ENCODE peak calls at places on chromosomes 3 and 15, in four cellular contexts. U is neural progenitor cell, T is IMR-90, X is K562. P is an unnamed sample. For H3K4me1, the result is how much of the 10 kb centered on the place peaks cover.

GRCh38 chr15:55434989-55435825 is 26.9 kb downstream of the PIERCE2 start:
- DNase-seq in X (peak), T (peak), U (peak), P (peak)

GRCh38 chr3:37256447-37256846 is 82.1 kb upstream of the LRRFIP2 start:
- DNase-seq in X (peak), T (no peak), U (peak), P (no peak)

GRCh38 chr3:42735609-42736008 is 33.0 kb upstream of the HHATL start:
- DNase-seq in U (no peak), X (no peak), T (no peak), P (no peak)

GRCh38 chr15:48090115-48090514 is 30.7 kb upstream of the SLC24A5 start:
- DNase-seq in U (no peak), T (no peak), X (no peak), P (no peak)

GRCh38 chr3:126202281-126203079 is 22.1 kb upstream of the ALDH1L1 start:
- DNase-seq in T (no peak), U (peak), X (no peak), P (no peak)

GRCh38 chr3:182129745-182130144 is 418.0 kb downstream of the SOX2 start:
- DNase-seq in T (no peak), U (peak), X (no peak), P (no peak)

GRCh38 chr3:196399485-196399945 is 32.7 kb downstream of the UBXN7 start:
- DNase-seq in U (no peak), T (peak), X (peak), P (peak)

GRCh38 chr3:10869460-10869859 is 53.4 kb downstream of the SLC6A11 start:
- DNase-seq in X (no peak), U (no peak), T (no peak), P (no peak)

GRCh38 chr3:127461286-127461685 is 129.2 kb downstream of the TPRA1 start:
- DNase-seq in T (no peak), X (no peak), U (peak), P (no peak)

GRCh38 chr15:29522373-29523276 is 253.0 kb upstream of the NSMCE3 start:
- DNase-seq in T (no peak), X (no peak), U (no peak), P (no peak)

GRCh38 chr15:40466426-40467259 is 4.1 kb upstream of the CHST14 start:
- DNase-seq in X (peak), T (no peak), U (no peak), P (no peak)

GRCh38 chr3:138824114-138824506 is 10.6 kb downstream of the PIK3CB start:
- DNase-seq in U (peak), X (no peak), T (no peak), P (no peak)

GRCh38 chr3:157311633-157312365 is 124.9 kb upstream of the PTX3 start:
- DNase-seq in X (no peak), U (no peak), T (peak), P (no peak)

GRCh38 chr15:63462053-63462452 is 42.3 kb upstream of the USP3 start:
- DNase-seq in X (no peak), U (no peak), T (peak), P (no peak)

GRCh38 chr3:99780749-99781148 is 36.9 kb upstream of the CMSS1 start:
- DNase-seq in U (no peak), X (no peak), T (no peak), P (no peak)

GRCh38 chr3:11610700-11611099 is 33.0 kb downstream of the VGLL4 start:
- DNase-seq in X (no peak), T (no peak), U (no peak), P (no peak)

GRCh38 chr15:99050328-99050980 is 42.9 kb upstream of the PGPEP1L start:
- DNase-seq in T (no peak), U (no peak), X (no peak), P (no peak)

GRCh38 chr15:63065262-63066234 is 23.0 kb downstream of the TPM1 start:
- DNase-seq in U (no peak), T (no peak), X (no peak), P (no peak)

GRCh38 chr15:85704720-85705119 is 90.0 kb downstream of the KLHL25 start:
- DNase-seq in T (no peak), U (no peak), X (no peak), P (no peak)

GRCh38 chr15:85700767-85701166 is 94.0 kb downstream of the KLHL25 start:
- DNase-seq in X (no peak), T (no peak), U (no peak), P (no peak)

GRCh38 chr15:85702321-85703230 is 92.1 kb downstream of the KLHL25 start:
- DNase-seq in X (no peak), U (peak), T (peak), P (no peak)

GRCh38 chr15:85706779-85707518 is 87.8 kb downstream of the KLHL25 start:
- DNase-seq in X (no peak), T (peak), U (no peak), P (no peak)

DNA sequence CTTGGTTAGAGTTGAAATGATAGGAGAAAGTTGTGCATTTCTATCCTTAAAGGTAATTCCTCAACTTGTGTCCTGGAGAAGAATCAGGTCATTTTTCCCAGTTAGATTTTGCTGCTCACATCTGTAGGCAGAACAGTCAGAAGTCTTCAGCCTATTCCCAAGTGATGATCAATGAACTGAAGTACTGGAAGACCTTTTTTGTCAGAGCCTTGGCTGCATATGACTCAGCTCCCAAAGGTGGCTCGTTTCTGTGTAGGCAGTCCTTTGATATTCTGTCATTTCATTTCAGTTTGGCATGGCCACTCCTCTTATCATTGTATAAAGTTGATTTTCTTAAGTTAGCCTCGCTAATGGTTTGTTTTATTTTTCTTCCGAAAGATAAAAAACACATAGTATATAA is 90.7 kb downstream of the KLHL25 start:
- DNase-seq in T (peak), X (no peak), U (no peak), P (no peak)
- H3K4me1 ChIP-seq in T (under half), X (under half), U (under half), P (under half)

DNA sequence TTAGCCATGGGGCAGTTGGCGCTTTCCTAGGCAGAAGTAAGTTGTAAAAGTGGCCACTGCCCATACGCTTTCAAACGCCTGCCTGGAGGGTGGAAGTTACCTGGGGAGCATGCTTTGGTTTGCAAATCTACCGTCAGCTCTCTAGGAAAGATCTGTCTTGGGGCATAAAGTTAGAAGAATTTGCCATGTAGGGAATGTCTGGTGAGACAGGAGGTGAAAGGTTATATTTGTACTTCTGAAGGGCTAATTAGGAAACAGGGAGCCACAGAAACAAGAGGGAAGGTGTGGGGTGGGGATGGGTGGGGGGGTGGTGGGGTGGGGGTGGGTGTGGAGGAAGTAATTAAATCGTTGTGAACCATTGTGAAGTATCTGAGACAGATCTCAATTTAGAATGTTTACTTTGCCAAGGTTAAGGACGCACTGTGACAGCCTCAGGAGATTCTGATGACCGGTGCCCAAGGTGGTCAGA is 62.2 kb upstream of the GCNT3 start:
- DNase-seq in X (no peak), U (no peak), T (no peak), P (no peak)
- H3K4me2 ChIP-seq in X (no peak), U (no peak), T (no peak), P (no peak)

GRCh38 chr3:61876797-61877196 is 315.4 kb downstream of the PTPRG start:
- DNase-seq in U (no peak), T (peak), X (no peak), P (no peak)

GRCh38 chr3:61877359-61877770 is 316.0 kb downstream of the PTPRG start:
- DNase-seq in X (no peak), T (no peak), U (peak), P (no peak)

GRCh38 chr3:61875488-61875887 is 314.1 kb downstream of the PTPRG start:
- DNase-seq in X (no peak), T (no peak), U (no peak), P (no peak)

GRCh38 chr3:61875976-61876671 is 314.8 kb downstream of the PTPRG start:
- DNase-seq in T (no peak), X (no peak), U (no peak), P (no peak)

DNA sequence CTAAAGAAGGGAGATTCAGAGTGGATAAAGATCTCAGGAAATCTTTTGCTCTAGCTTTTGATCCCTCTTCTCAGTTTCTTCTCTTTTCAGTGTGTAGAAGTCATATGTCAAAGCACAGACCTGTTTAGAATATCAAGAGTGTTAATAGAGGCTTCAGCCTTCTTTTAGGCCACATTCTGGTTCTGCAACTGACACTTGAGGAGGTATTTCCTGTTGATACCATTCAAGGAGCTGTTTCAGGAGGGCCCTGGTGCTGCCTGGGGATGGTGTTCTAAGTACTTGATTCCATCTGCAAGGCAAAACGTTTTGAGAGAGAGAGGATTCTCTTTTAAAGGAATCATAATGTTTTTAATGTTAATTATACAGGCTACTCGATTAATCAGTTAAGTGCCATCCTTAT is 313.7 kb downstream of the PTPRG start:
- DNase-seq in X (no peak), T (peak), U (no peak), P (no peak)
- TF ChIP-seq CTCF in X (no peak), T (no peak), U (no peak), P (no peak)

GRCh38 chr15:85621096-85621495 is 173.6 kb downstream of the KLHL25 start:
- DNase-seq in U (no peak), T (no peak), X (no peak), P (no peak)
- H3K4me1 ChIP-seq in U (under half), T (under half), X (under half), P (under half)

DNA sequence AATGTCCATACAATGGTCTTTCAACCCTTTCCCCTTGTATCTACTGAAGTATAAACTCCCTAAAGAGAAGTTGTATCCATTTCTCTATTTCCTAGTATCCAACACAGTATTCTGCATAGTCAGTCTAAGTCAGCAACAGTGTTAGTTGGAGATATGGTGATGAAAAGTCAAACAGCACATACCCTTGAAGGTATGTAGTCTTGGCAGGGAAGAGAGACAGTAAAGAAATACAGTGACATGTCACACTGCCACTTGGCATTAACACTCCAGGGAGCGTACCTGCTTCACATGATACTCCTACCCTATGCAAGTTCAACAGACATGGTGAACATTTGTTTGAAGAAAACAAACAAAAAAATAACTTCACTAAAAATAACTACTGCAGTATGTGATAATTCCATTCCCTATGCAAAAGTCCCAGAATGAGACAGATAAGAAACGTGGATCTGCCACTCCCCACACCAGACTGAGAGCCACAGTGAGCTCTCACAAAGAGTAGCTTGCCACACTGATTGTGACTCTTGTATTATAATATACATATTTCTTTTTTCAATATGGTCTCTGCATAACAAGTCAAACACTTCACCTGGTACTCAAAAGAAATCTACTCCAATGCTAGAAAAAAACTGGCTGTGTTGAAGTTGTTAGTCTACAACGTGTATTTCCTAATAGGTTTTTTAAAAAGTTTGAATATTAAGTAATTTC is 5.9 kb downstream of the PDCD10 start:
- DNase-seq in X (peak), U (no peak), T (no peak), P (no peak)
- H3K4me2 ChIP-seq in X (peak), U (no peak), T (no peak), P (no peak)

GRCh38 chr15:61621146-61621545 is 392.0 kb upstream of the RORA start:
- DNase-seq in U (peak), T (no peak), X (peak), P (peak)
- TF ChIP-seq CTCF in U (peak), T (no peak), X (peak), P (peak)

P was measured in PC-9.